ENCODE peak calls at places on chromosomes 6 and 20, in nine cellular contexts. B is activated B cell treated with CpG ODN at 0.5 μM for 24 hours, X is AG08396, T is GDM1, N is globus pallidus, S is naive B cell, Y is midbrain, G is heart left ventricle, O is pancreas. M is an unnamed sample.
A peak's percentile ranks its signal among the peaks of the same experiment; 100 is the strongest.

GRCh38 chr6:44041461-44042260 is 85.6 kb downstream of the MRPL14 start:
- DNase-seq in B (no peak), X (peak; percentile 89), T (peak; percentile 40), N (no peak), S (no peak), Y (no peak), G (no peak), O (no peak), M (no peak)

GRCh38 chr20:37344506-37345338 is 1.2 kb upstream of the SRC start:
- DNase-seq in B (no peak), X (no peak), T (no peak), N (no peak), S (no peak), Y (no peak), G (no peak), O (peak; percentile 80), M (no peak)

GRCh38 chr6:108797951-108798671 is 50.1 kb upstream of the ARMC2 start:
- DNase-seq in B (no peak), X (no peak), T (no peak), N (no peak), S (no peak), Y (no peak), G (no peak), O (no peak), M (no peak)

GRCh38 chr6:51678905-51679620 is 408.4 kb downstream of the PKHD1 start:
- DNase-seq in B (no peak), X (no peak), T (no peak), N (no peak), S (no peak), Y (no peak), G (peak; percentile 21), O (no peak), M (no peak)

GRCh38 chr20:63536241-63536977 is 767 bp downstream of the PTK6 start:
- DNase-seq in B (no peak), X (peak; percentile 75), T (no peak), N (no peak), S (no peak), Y (no peak), G (no peak), O (no peak), M (no peak)

GRCh38 chr20:63183422-63184146 is 32.3 kb downstream of the YTHDF1 start:
- DNase-seq in B (no peak), X (peak; percentile 73), T (peak; percentile 13), N (no peak), S (peak; percentile 24), Y (peak; percentile 3), G (no peak), O (no peak), M (peak; percentile 61)

GRCh38 chr6:79833264-79833663 is 114.1 kb downstream of the ELOVL4 start:
- DNase-seq in B (no peak), X (no peak), T (no peak), N (no peak), S (no peak), Y (no peak), G (no peak), O (no peak), M (no peak)

GRCh38 chr20:61159940-61160688 is 91.9 kb upstream of the CDH4 start:
- DNase-seq in B (no peak), X (no peak), T (no peak), N (no peak), S (no peak), Y (no peak), G (no peak), O (no peak), M (no peak)

GRCh38 chr6:139569561-139569960 is 195.1 kb upstream of the CITED2 start:
- DNase-seq in B (no peak), X (peak; percentile 38), T (no peak), N (no peak), S (no peak), Y (no peak), G (no peak), O (no peak), M (no peak)

GRCh38 chr20:12383770-12384304 is 466.1 kb downstream of the BTBD3 start:
- DNase-seq in B (no peak), X (no peak), T (no peak), N (no peak), S (no peak), Y (no peak), G (no peak), O (no peak), M (no peak)

GRCh38 chr20:35145141-35145564 is 2.0 kb downstream of the EDEM2 start:
- DNase-seq in B (no peak), X (peak; percentile 53), T (peak; percentile 8), N (peak; percentile 45), S (no peak), Y (peak; percentile 10), G (no peak), O (no peak), M (peak; percentile 60)

GRCh38 chr6:138600726-138601125 is 101.4 kb upstream of the NHSL1 start:
- DNase-seq in B (no peak), X (peak; percentile 27), T (no peak), N (no peak), S (no peak), Y (no peak), G (no peak), O (no peak), M (no peak)

GRCh38 chr6:106513813-106514212 is 115.5 kb downstream of the RTN4IP1 start:
- DNase-seq in B (no peak), X (no peak), T (no peak), N (no peak), S (peak; percentile 39), Y (no peak), G (no peak), O (no peak), M (no peak)

GRCh38 chr6:84193140-84193708 is 34.2 kb downstream of the CEP162 start:
- DNase-seq in B (no peak), X (peak; percentile 71), T (no peak), N (no peak), S (no peak), Y (no peak), G (no peak), O (no peak), M (no peak)

GRCh38 chr20:57959589-57959988 is 249.8 kb upstream of the PMEPA1 start:
- DNase-seq in B (no peak), X (no peak), T (no peak), N (no peak), S (no peak), Y (no peak), G (no peak), O (no peak), M (no peak)

GRCh38 chr6:83221886-83222479 is 28.8 kb downstream of the RWDD2A start:
- DNase-seq in B (no peak), X (no peak), T (no peak), N (peak; percentile 41), S (no peak), Y (peak; percentile 63), G (no peak), O (no peak), M (no peak)

GRCh38 chr20:43963872-43964791 is 49.5 kb downstream of the TOX2 start:
- DNase-seq in B (no peak), X (no peak), T (no peak), N (no peak), S (no peak), Y (no peak), G (peak; percentile 63), O (no peak), M (no peak)

GRCh38 chr20:16953858-16954257 is 205.7 kb downstream of the OTOR start:
- DNase-seq in B (no peak), X (no peak), T (no peak), N (no peak), S (no peak), Y (no peak), G (no peak), O (no peak), M (no peak)

GRCh38 chr6:122838060-122838780 is 49.2 kb downstream of the SMPDL3A start:
- DNase-seq in B (no peak), X (peak; percentile 29), T (no peak), N (no peak), S (no peak), Y (peak; percentile 37), G (no peak), O (no peak), M (peak; percentile 30)